ENCODE peak calls at places on chromosomes 1 and 21, in four cellular contexts. S, V, K and Q are unnamed samples.

GRCh38 chr1:7510389-7510931 is 260.6 kb upstream of the VAMP3 start:
- DNase-seq in S (no peak), V (no peak), K (no peak), Q (no peak)

GRCh38 chr1:48077860-48078259 is 80.7 kb upstream of the TRABD2B start:
- DNase-seq in S (no peak), V (no peak), K (no peak), Q (no peak)

GRCh38 chr1:107964397-107965111 is 426 bp downstream of the VAV3 start:
- DNase-seq in S (no peak), V (no peak), K (no peak), Q (peak)

GRCh38 chr21:44926364-44927101 is 5.8 kb upstream of the ITGB2 start:
- DNase-seq in S (no peak), V (no peak), K (no peak), Q (no peak)

GRCh38 chr1:61323681-61324328 is 241.4 kb downstream of the NFIA start:
- DNase-seq in S (no peak), V (no peak), K (no peak), Q (no peak)

GRCh38 chr1:8040586-8040985 is 14.5 kb upstream of the ERRFI1 start:
- DNase-seq in S (no peak), V (peak), K (no peak), Q (no peak)

GRCh38 chr1:1085911-1086841 is 12.1 kb upstream of the RNF223 start:
- DNase-seq in S (no peak), V (no peak), K (no peak), Q (no peak)

GRCh38 chr1:93111065-93111464 is 32.0 kb downstream of the MTF2 start:
- DNase-seq in S (no peak), V (no peak), K (no peak), Q (no peak)

GRCh38 chr1:43009274-43009673 is 50.6 kb upstream of the SLC2A1 start:
- DNase-seq in S (no peak), V (no peak), K (no peak), Q (no peak)

GRCh38 chr1:179015396-179015795 is 10.3 kb upstream of the FAM20B start:
- DNase-seq in S (peak), V (no peak), K (no peak), Q (no peak)

GRCh38 chr1:195482137-195482536 is 1126.1 kb downstream of the KCNT2 start:
- DNase-seq in S (no peak), V (no peak), K (no peak), Q (no peak)

GRCh38 chr1:84550826-84551225 is 23.4 kb downstream of the CTBS start:
- DNase-seq in S (no peak), V (no peak), K (no peak), Q (no peak)

GRCh38 chr1:89598450-89599331 is 34.2 kb upstream of the LRRC8C start:
- DNase-seq in S (peak), V (peak), K (no peak), Q (peak)

GRCh38 chr1:82161651-82162238 is 361.0 kb downstream of the ADGRL2 start:
- DNase-seq in S (no peak), V (no peak), K (no peak), Q (no peak)

GRCh38 chr1:211634931-211635330 is 40.5 kb downstream of the NEK2 start:
- DNase-seq in S (no peak), V (no peak), K (no peak), Q (no peak)

GRCh38 chr21:44301093-44301492 is 1.2 kb downstream of the PFKL start:
- DNase-seq in S (no peak), V (no peak), K (no peak), Q (no peak)

GRCh38 chr21:36321325-36322082 is 1.5 kb downstream of the MORC3 start:
- DNase-seq in S (peak), V (no peak), K (no peak), Q (peak)

GRCh38 chr1:116712510-116712909 is 41.7 kb upstream of the CD2 start:
- DNase-seq in S (no peak), V (no peak), K (no peak), Q (peak)

GRCh38 chr1:198465201-198466144 is 75.0 kb downstream of the ATP6V1G3 start:
- DNase-seq in S (no peak), V (peak), K (no peak), Q (peak)

GRCh38 chr1:106753069-106753468 is 303.4 kb upstream of the PRMT6 start:
- DNase-seq in S (no peak), V (no peak), K (no peak), Q (no peak)

GRCh38 chr1:102588536-102588935 is 519.8 kb downstream of the COL11A1 start:
- DNase-seq in S (no peak), V (no peak), K (no peak), Q (no peak)

GRCh38 chr1:1219341-1219740 is 5.4 kb upstream of the TNFRSF4 start:
- DNase-seq in S (no peak), V (no peak), K (no peak), Q (no peak)

GRCh38 chr1:193069748-193070394 is 10.5 kb downstream of the RO60 start:
- DNase-seq in S (peak), V (no peak), K (no peak), Q (peak)

GRCh38 chr1:157457279-157457678 is 95.0 kb downstream of the FCRL5 start:
- DNase-seq in S (no peak), V (no peak), K (no peak), Q (no peak)
- TF ChIP-seq JUNB in S (no peak), V (no peak), K (no peak), Q (no peak)

GRCh38 chr1:111214884-111215283 is 12.6 kb upstream of the CHI3L2 start:
- DNase-seq in S (no peak), V (no peak), K (no peak), Q (no peak)
- H3K27ac ChIP-seq in S (no peak), V (no peak), K (peak), Q (no peak)

GRCh38 chr1:59892836-59893811 is 33.4 kb downstream of the CYP2J2 start:
- DNase-seq in S (no peak), V (no peak), K (no peak), Q (peak)
- TF ChIP-seq CREB1 in S (no peak), V (no peak), K (no peak), Q (no peak)

GRCh38 chr1:19665456-19666138 is 922 bp downstream of the HTR6 start:
- DNase-seq in S (peak), V (no peak), K (no peak), Q (peak)

GRCh38 chr1:19662313-19662712 is 2.4 kb upstream of the HTR6 start:
- DNase-seq in S (no peak), V (no peak), K (no peak), Q (no peak)

GRCh38 chr1:19665044-19665455 is 375 bp downstream of the HTR6 start:
- DNase-seq in S (peak), V (no peak), K (no peak), Q (no peak)

GRCh38 chr1:19666139-19666465 is 1.4 kb downstream of the HTR6 start:
- DNase-seq in S (no peak), V (no peak), K (no peak), Q (no peak)

GRCh38 chr1:19664453-19665043 is at the start of gene HTR6:
- DNase-seq in S (peak), V (no peak), K (no peak), Q (no peak)
- TF ChIP-seq JUNB in S (no peak), V (no peak), K (no peak), Q (no peak)

GRCh38 chr1:3799976-3800685 is 3.8 kb upstream of the LRRC47 start:
- DNase-seq in S (no peak), V (no peak), K (no peak), Q (no peak)
- H3K27ac ChIP-seq in S (no peak), V (no peak), K (no peak), Q (no peak)

GRCh38 chr1:180976958-180977357 is 45.7 kb downstream of the STX6 start:
- DNase-seq in S (no peak), V (no peak), K (no peak), Q (no peak)
- TF ChIP-seq CREB1 in S (no peak), V (no peak), K (no peak), Q (no peak)

GRCh38 chr1:175132456-175132855 is 60.1 kb downstream of the KIAA0040 start:
- DNase-seq in S (no peak), V (no peak), K (no peak), Q (no peak)
- TF ChIP-seq JUNB in S (no peak), V (no peak), K (no peak), Q (no peak)

DNA sequence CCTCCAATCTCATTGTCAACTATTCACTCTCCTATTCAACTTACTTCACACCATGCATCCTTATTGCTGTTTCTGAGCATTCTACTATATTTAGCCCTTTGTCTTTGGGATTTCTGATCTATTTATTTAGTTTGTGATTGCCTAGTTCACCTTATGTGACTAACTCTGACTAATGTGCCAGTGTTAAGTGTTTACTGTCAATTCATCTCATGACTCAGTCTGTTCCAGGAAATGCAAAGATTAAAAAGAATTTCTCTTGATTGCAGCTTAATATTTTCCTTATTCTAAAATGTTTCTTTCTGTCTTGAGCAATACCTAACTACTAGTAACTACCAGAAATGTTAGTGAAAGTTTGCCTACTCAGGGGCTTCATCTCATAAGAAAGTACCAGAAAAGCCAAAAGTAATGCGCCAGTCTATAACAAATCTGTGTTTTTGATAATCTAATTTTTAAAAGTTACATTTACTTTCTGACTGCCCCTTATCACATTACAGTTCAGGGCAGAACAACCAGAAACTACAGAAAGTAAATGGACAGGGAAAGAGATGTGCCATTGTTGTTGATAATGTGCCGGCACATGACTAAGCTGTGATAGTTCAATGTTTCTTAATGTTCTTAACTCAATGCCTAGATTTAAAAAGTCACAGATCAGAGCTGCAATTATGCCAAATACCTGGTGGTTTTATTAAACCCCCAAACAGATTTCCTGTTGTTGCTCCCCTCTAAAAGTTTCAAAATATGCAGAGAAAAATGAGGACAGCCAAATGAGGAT is 556.5 kb downstream of the PTBP2 start:
- DNase-seq in S (no peak), V (no peak), K (no peak), Q (no peak)
- H3K27ac ChIP-seq in S (no peak), V (no peak), K (no peak), Q (no peak)

GRCh38 chr1:204400893-204401510 is 10.6 kb downstream of the PPP1R15B start:
- DNase-seq in S (peak), V (no peak), K (no peak), Q (no peak)

GRCh38 chr1:204402391-204402790 is 9.2 kb downstream of the PPP1R15B start:
- DNase-seq in S (no peak), V (no peak), K (no peak), Q (no peak)

GRCh38 chr1:204401747-204402146 is 9.9 kb downstream of the PPP1R15B start:
- DNase-seq in S (no peak), V (no peak), K (no peak), Q (no peak)

GRCh38 chr1:204396015-204396583 is 15.5 kb downstream of the PPP1R15B start:
- DNase-seq in S (peak), V (no peak), K (no peak), Q (no peak)

DNA sequence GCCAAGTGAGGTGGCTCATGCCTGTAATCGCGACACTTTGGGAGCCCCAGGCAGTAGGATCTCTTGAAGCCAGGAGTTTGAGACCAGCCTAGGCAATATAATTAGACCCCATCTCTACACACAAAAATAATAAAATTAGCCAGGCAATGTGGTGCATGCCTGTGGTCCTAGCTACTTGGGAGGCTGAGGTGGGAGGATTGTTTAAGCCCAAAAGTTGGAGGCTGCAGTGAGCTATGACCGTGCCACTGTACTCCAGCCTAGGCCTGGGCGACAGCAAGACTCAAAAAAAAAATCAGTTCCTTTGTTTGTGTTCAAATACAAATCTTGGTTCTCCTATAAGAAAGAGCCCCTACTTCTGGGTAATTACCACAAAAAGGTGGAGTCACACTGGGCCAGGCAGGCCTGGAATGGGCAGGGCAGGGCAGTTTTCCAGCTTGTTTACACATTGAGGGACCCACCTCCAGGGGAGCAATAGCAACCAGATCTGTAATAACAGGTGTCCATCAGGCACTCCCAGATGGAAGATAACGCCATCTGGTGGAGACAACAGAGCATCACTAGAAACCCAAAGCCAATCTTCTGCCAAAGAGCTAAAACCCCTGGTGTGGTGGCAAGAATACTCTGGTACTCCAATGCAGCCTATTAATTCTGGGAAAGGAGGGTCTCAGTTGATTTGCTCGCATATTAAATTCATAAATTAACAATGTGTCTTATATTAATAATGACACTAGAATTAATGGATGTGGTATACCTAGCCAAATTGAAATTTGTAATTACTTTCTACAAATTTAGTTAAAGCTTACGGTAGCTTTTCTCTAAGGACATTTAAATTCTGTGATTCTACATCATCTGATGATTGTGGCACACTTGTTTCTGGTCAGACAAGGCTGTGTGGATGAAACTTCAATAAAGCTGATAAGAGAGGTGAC is 13.2 kb downstream of the PPP1R15B start:
- DNase-seq in S (peak), V (peak), K (no peak), Q (peak)
- TF ChIP-seq CREB1 in S (no peak), V (no peak), K (no peak), Q (no peak)

DNA sequence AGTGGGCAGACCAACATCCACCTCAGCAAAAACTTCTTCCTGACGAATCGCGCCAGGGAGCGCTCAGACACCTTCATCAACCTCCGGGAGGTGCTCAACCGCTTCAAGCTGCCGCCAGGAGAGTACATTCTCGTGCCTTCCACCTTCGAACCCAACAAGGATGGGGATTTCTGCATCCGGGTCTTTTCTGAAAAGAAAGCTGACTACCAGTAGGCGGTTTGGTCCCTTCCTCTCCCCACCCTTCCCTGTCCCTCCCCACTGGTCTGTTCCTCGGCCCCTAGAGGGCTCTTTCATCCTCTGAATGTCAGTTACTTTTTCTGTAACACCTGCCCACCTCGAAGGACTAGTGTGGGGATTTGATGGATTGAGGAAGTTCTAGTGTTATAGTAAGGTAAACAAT is 46.9 kb downstream of the CAPN2 start:
- DNase-seq in S (peak), V (no peak), K (no peak), Q (peak)
- TF ChIP-seq JUNB in S (no peak), V (no peak), K (no peak), Q (no peak)